ENCODE peak calls at places on chromosome 1, in seven cellular contexts. Z is activated CD4-positive, alpha-beta T cell treated with anti-CD3 and anti-CD28 coated beads, Interleukin-2, amount 10 ng/mL, durations not matched to agents 7 days and 5 days; U is hippocampal formation; D is activated naive CD8-positive, alpha-beta T cell treated with anti-CD3 and anti-CD28 coated beads, Interleukin-2, amount 50 U/mL, for 24 hours; S is vagina; L is NCI-H187 treated with DMSO at 0.1 percent for 48 hours; H is ELF-1. G is an unnamed sample.

GRCh38 chr1:55503663-55504305 is 288.6 kb upstream of the USP24 start:
- DNase-seq in Z (no peak), U (no peak), D (no peak), S (no peak), L (no peak), H (no peak), G (no peak)

GRCh38 chr1:147627435-147628110 is 42.8 kb downstream of the ACP6 start:
- DNase-seq in Z (peak; percentile 61), U (no peak), D (peak; percentile 63), S (no peak), L (no peak), H (peak; percentile 66), G (peak; percentile 69)

GRCh38 chr1:85297855-85298629 is 21.6 kb upstream of the BCL10 start:
- DNase-seq in Z (peak; percentile 53), U (peak; percentile 53), D (peak; percentile 71), S (peak; percentile 83), L (no peak), H (no peak), G (peak; percentile 35)

GRCh38 chr1:65317866-65318653 is 8.7 kb downstream of the DNAJC6 start:
- DNase-seq in Z (no peak), U (no peak), D (no peak), S (no peak), L (no peak), H (no peak), G (no peak)

GRCh38 chr1:240115831-240116230 is 24.1 kb downstream of the FMN2 start:
- DNase-seq in Z (no peak), U (no peak), D (no peak), S (no peak), L (no peak), H (no peak), G (no peak)

GRCh38 chr1:81034366-81034765 is 766.4 kb upstream of the ADGRL2 start:
- DNase-seq in Z (no peak), U (no peak), D (no peak), S (no peak), L (no peak), H (no peak), G (no peak)

GRCh38 chr1:145891143-145891542 is 5.5 kb upstream of the ANKRD35 start:
- DNase-seq in Z (no peak), U (no peak), D (no peak), S (peak; percentile 84), L (no peak), H (no peak), G (no peak)

GRCh38 chr1:182890927-182891610 is 51.9 kb downstream of the DHX9 start:
- DNase-seq in Z (no peak), U (peak; percentile 8), D (no peak), S (no peak), L (no peak), H (no peak), G (peak; percentile 57)